ENCODE peak calls at places on chromosomes 2 and 18, in four cellular contexts. O is K562, J is GM12878, Q is HepG2. L is an unnamed sample.

GRCh38 chr2:153870308-153870707 is 1.4 kb upstream of the GALNT13 start:
- DNase-seq in O (no peak), J (no peak), Q (peak), L (peak)

GRCh38 chr2:69693472-69694450 is 48.2 kb upstream of the ANXA4 start:
- DNase-seq in J (peak), O (no peak), Q (no peak), L (no peak)

GRCh38 chr2:95052804-95053535 is 27.5 kb downstream of the MAL start:
- DNase-seq in J (no peak), O (no peak), Q (no peak), L (no peak)

GRCh38 chr2:154724194-154724797 is 25.8 kb downstream of the KCNJ3 start:
- DNase-seq in Q (no peak), J (no peak), O (peak), L (no peak)

GRCh38 chr2:156589381-156590079 is 153.4 kb downstream of the GPD2 start:
- DNase-seq in O (no peak), J (no peak), Q (peak), L (peak)

GRCh38 chr2:128217671-128218070 is 101.0 kb downstream of the HS6ST1 start:
- DNase-seq in J (no peak), O (no peak), Q (no peak), L (no peak)

GRCh38 chr18:79905389-79905911 is 46.0 kb downstream of the SLC66A2 start:
- DNase-seq in O (no peak), Q (no peak), J (no peak), L (no peak)

GRCh38 chr2:127348421-127349000 is 39.3 kb downstream of the MAP3K2 start:
- DNase-seq in O (no peak), Q (no peak), J (no peak), L (no peak)

GRCh38 chr2:43898134-43898957 is 59.6 kb downstream of the ABCG8 start:
- DNase-seq in Q (peak), J (no peak), O (peak), L (peak)

GRCh38 chr2:196274387-196274809 is 103.0 kb upstream of the STK17B start:
- DNase-seq in Q (no peak), J (no peak), O (no peak), L (no peak)

GRCh38 chr18:71115261-71115660 is 826.4 kb downstream of the SOCS6 start:
- DNase-seq in Q (no peak), J (no peak), O (no peak), L (no peak)

GRCh38 chr2:3612639-3613523 is 18.0 kb downstream of the COLEC11 start:
- DNase-seq in J (no peak), Q (no peak), O (no peak), L (no peak)

GRCh38 chr2:152097291-152098032 is 1.4 kb downstream of the CACNB4 start:
- DNase-seq in J (no peak), O (no peak), Q (peak), L (peak)

GRCh38 chr18:58605027-58606020 is 23.6 kb downstream of the ALPK2 start:
- DNase-seq in O (no peak), Q (peak), J (peak), L (no peak)

GRCh38 chr18:38635706-38636105 is 1070.1 kb upstream of the CELF4 start:
- DNase-seq in J (no peak), Q (no peak), O (no peak), L (no peak)

GRCh38 chr18:45820144-45820745 is 5.2 kb upstream of the SIGLEC15 start:
- DNase-seq in O (no peak), Q (no peak), J (no peak), L (no peak)

GRCh38 chr2:229835601-229836283 is 86.1 kb downstream of the TRIP12 start:
- DNase-seq in J (no peak), Q (no peak), O (no peak), L (no peak)

GRCh38 chr2:172178035-172178434 is 75.3 kb upstream of the DLX2 start:
- DNase-seq in J (no peak), Q (no peak), O (no peak), L (no peak)

GRCh38 chr2:229270551-229271410 is at the start of gene PID1:
- DNase-seq in J (no peak), Q (no peak), O (no peak), L (peak)

GRCh38 chr2:946073-947005 is 4.3 kb upstream of the SNTG2 start:
- DNase-seq in Q (no peak), J (peak), O (no peak), L (no peak)

GRCh38 chr2:169393068-169393590 is 30.8 kb upstream of the LRP2 start:
- DNase-seq in J (peak), O (no peak), Q (no peak), L (peak)

GRCh38 chr2:106789185-106789584 is 96.8 kb downstream of the ST6GAL2 start:
- DNase-seq in O (peak), J (no peak), Q (no peak), L (peak)

DNA sequence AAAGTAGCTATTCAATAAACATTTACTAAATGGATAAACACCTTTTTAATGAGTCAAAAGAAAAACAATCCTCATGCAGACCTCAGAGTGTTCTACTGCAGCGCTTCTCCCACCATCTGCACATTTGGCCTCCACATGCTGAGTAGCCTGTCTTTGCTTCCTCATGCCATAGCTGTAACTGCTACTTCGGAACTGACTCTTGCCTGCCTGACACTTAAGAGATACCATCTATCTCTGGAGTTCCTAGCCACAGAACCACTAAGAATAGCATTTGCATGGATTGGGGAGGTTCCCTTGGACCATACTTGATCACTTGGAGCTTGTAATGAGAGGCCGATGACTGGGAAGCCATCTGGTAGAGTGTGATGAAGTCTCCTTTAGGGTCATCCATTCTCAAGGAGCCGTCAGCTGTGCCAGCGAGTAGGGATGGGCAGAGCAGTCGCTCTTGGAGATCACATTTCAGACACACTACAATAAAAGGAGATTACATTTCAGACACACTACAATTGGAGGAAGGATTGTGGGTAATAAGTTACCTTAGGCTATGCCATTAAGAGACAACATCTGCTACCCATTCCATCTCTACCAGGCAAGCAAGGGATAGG is 21.7 kb downstream of the DOK1 start:
- DNase-seq in Q (no peak), O (no peak), J (no peak), L (no peak)
- TF ChIP-seq BHLHE40 in Q (no peak), O (no peak), J (no peak), L (no peak)

GRCh38 chr2:8578335-8579244 is 103.3 kb upstream of the ID2 start:
- DNase-seq in O (no peak), Q (no peak), J (no peak), L (no peak)
- TF ChIP-seq FOXK2 in O (no peak), Q (no peak), J (no peak), L (no peak)

GRCh38 chr18:63025251-63025710 is 294.3 kb downstream of the BCL2 start:
- DNase-seq in O (no peak), Q (no peak), J (no peak), L (peak)
- TF ChIP-seq SP1 in O (no peak), Q (no peak), J (no peak), L (no peak)

GRCh38 chr2:165401285-165401852 is 68.1 kb upstream of the CSRNP3 start:
- DNase-seq in O (peak), Q (peak), J (peak), L (peak)
- TF ChIP-seq BHLHE40 in O (no peak), Q (no peak), J (no peak), L (no peak)

GRCh38 chr2:160375802-160376469 is 117.7 kb downstream of the RBMS1 start:
- DNase-seq in J (no peak), Q (no peak), O (no peak), L (no peak)
- TF ChIP-seq FOXK2 in J (no peak), Q (no peak), O (no peak), L (no peak)

GRCh38 chr2:190959911-190960788 is 53.8 kb downstream of the STAT1 start:
- DNase-seq in Q (no peak), J (no peak), O (no peak), L (no peak)
- TF ChIP-seq SP1 in Q (no peak), J (no peak), O (no peak), L (no peak)

GRCh38 chr2:235095569-235095968 is 143.8 kb downstream of the SH3BP4 start:
- DNase-seq in Q (no peak), J (no peak), O (no peak), L (no peak)
- TF ChIP-seq BHLHE40 in Q (no peak), J (no peak), O (no peak), L (no peak)

DNA sequence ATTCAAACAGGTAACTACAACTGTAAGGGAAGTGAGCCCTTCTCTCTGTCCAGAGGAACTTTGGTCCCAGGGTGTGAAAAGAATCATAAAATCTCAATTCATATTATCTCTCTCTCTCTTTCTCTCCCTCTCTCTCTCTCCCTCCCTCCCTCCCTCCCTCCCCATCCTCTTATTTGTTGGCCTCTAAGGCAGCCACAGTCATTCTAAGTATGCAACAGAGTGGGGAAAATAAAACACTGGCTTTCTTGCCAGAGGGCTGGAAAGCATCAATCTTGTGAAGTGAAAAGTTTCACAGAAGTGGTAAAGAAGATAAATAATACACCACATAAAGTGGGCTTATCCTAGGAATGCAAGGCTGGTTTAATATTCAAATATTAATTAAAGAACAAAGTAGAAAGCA is 95.6 kb upstream of the KCNH7 start:
- DNase-seq in O (no peak), Q (no peak), J (no peak), L (no peak)
- TF ChIP-seq FOXK2 in O (no peak), Q (no peak), J (no peak), L (no peak)

DNA sequence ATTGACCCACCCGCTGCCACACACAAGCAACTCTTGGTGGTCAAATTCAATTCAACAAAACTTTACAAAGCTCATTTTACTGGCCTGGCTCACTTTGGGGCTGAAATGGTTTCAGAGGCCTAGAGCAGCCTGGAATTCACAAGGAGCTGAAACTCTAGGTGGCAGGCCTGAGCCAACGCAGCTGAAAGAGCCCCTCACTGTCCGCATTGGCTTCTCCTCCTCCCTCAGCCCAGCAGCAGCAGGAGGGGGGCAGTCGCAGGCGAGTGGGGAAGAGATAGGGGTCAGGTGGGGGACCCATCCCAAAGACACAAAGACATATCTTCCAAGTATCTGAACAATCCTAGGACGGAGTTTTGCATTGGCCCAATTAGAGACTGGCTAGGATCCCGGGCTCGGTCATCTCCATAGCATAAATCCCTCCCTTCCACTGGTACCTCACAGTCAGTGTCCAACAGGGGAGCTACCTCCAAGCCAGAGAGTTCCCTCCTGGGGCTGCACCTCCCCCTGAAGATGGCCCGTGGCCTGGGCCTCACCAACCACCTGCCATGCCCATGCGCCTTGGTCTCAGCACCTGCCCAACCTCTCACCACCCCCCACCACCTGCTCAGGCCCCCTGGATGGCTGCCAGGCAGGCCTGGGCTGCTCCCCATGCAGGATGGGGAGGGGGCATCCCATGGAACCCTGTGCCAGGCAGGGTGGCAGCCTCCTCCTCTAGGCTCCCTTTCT is 113.4 kb downstream of the ZBTB7C start:
- DNase-seq in Q (peak), O (no peak), J (no peak), L (peak)
- TF ChIP-seq SP1 in Q (no peak), O (no peak), J (no peak), L (no peak)

GRCh38 chr2:121287146-121287798 is 2.3 kb upstream of the TFCP2L1 start:
- DNase-seq in Q (no peak), J (no peak), O (no peak), L (no peak)
- TF ChIP-seq BHLHE40 in Q (no peak), J (no peak), O (no peak), L (no peak)